ENCODE peak calls at places on chromosomes 3 and 15, in five cellular contexts. One of them, this sample, is unnamed.

GRCh38 chr15:82047493-82048446 is 2.0 kb upstream of the MEX3B start:
- DNase-seq in lung: no peak
- DNase-seq in keratinocyte: no peak
- DNase-seq in Daoy: no peak
- DNase-seq in left ventricle myocardium superior: no peak
- DNase-seq in this sample: no peak

GRCh38 chr3:89699771-89700170 is 592.4 kb downstream of the EPHA3 start:
- DNase-seq in lung: no peak
- DNase-seq in keratinocyte: no peak
- DNase-seq in Daoy: no peak
- DNase-seq in left ventricle myocardium superior: no peak
- DNase-seq in this sample: no peak

GRCh38 chr15:85704021-85704420 is 90.7 kb downstream of the KLHL25 start:
- DNase-seq in lung: no peak
- DNase-seq in Daoy: no peak
- DNase-seq in left ventricle myocardium superior: no peak
- DNase-seq in keratinocyte: no peak
- DNase-seq in this sample: no peak

GRCh38 chr3:135991621-135992020 is 26.1 kb downstream of the PPP2R3A start:
- DNase-seq in left ventricle myocardium superior: no peak
- DNase-seq in keratinocyte: no peak
- DNase-seq in lung: no peak
- DNase-seq in Daoy: peak; percentile 39
- DNase-seq in this sample: no peak

GRCh38 chr3:52827866-52828376 is 2.6 kb downstream of the ITIH4 start:
- DNase-seq in Daoy: no peak
- DNase-seq in keratinocyte: no peak
- DNase-seq in lung: no peak
- DNase-seq in left ventricle myocardium superior: no peak
- DNase-seq in this sample: no peak

GRCh38 chr3:159265705-159266104 is 463.9 kb downstream of the MFSD1 start:
- DNase-seq in left ventricle myocardium superior: no peak
- DNase-seq in lung: no peak
- DNase-seq in keratinocyte: no peak
- DNase-seq in Daoy: no peak
- DNase-seq in this sample: no peak

GRCh38 chr3:76997733-76998132 is 42.2 kb upstream of the ROBO2 start:
- DNase-seq in keratinocyte: peak; percentile 23
- DNase-seq in left ventricle myocardium superior: no peak
- DNase-seq in lung: no peak
- DNase-seq in Daoy: no peak
- DNase-seq in this sample: no peak

GRCh38 chr3:15633766-15634588 is 32.4 kb downstream of the BTD start:
- DNase-seq in keratinocyte: no peak
- DNase-seq in left ventricle myocardium superior: no peak
- DNase-seq in lung: no peak
- DNase-seq in Daoy: peak; percentile 43
- DNase-seq in this sample: no peak

GRCh38 chr3:123635220-123635619 is 50.4 kb upstream of the HACD2 start:
- DNase-seq in Daoy: peak; percentile 85
- DNase-seq in keratinocyte: no peak
- DNase-seq in left ventricle myocardium superior: no peak
- DNase-seq in lung: no peak
- DNase-seq in this sample: no peak

GRCh38 chr3:42751609-42752008 is 21.4 kb downstream of the CCDC13 start:
- DNase-seq in lung: no peak
- DNase-seq in left ventricle myocardium superior: no peak
- DNase-seq in keratinocyte: no peak
- DNase-seq in Daoy: no peak
- DNase-seq in this sample: peak; percentile 51

GRCh38 chr15:77012868-77013267 is 17.9 kb downstream of the PSTPIP1 start:
- DNase-seq in keratinocyte: no peak
- DNase-seq in left ventricle myocardium superior: no peak
- DNase-seq in Daoy: no peak
- DNase-seq in lung: no peak
- DNase-seq in this sample: no peak

GRCh38 chr3:152717252-152717651 is 117.7 kb upstream of the P2RY1 start:
- DNase-seq in keratinocyte: no peak
- DNase-seq in left ventricle myocardium superior: no peak
- DNase-seq in Daoy: no peak
- DNase-seq in lung: no peak
- DNase-seq in this sample: no peak

GRCh38 chr15:76169013-76169412 is 109.2 kb downstream of the TMEM266 start:
- DNase-seq in lung: no peak
- DNase-seq in left ventricle myocardium superior: no peak
- DNase-seq in Daoy: peak; percentile 33
- DNase-seq in keratinocyte: no peak
- DNase-seq in this sample: no peak

GRCh38 chr15:68638953-68639500 is 60.2 kb downstream of the CORO2B start:
- DNase-seq in lung: no peak
- DNase-seq in keratinocyte: no peak
- DNase-seq in Daoy: peak; percentile 51
- DNase-seq in left ventricle myocardium superior: no peak
- DNase-seq in this sample: no peak

GRCh38 chr3:52244061-52244628 is 1.4 kb upstream of the PPM1M start:
- DNase-seq in Daoy: peak; percentile 73
- DNase-seq in keratinocyte: peak; percentile 66
- DNase-seq in left ventricle myocardium superior: no peak
- DNase-seq in lung: peak; percentile 51
- DNase-seq in this sample: no peak

GRCh38 chr3:153768559-153769469 is 352.4 kb upstream of the ARHGEF26 start:
- DNase-seq in Daoy: peak; percentile 9
- DNase-seq in left ventricle myocardium superior: no peak
- DNase-seq in lung: peak; percentile 45
- DNase-seq in keratinocyte: peak; percentile 9
- DNase-seq in this sample: peak; percentile 64

GRCh38 chr3:66365023-66365581 is 135.7 kb downstream of the LRIG1 start:
- DNase-seq in lung: no peak
- DNase-seq in keratinocyte: no peak
- DNase-seq in left ventricle myocardium superior: no peak
- DNase-seq in Daoy: no peak
- DNase-seq in this sample: no peak

GRCh38 chr15:90680371-90680935 is 36.7 kb upstream of the BLM start:
- DNase-seq in Daoy: peak; percentile 80
- DNase-seq in lung: no peak
- DNase-seq in left ventricle myocardium superior: no peak
- DNase-seq in keratinocyte: peak; percentile 46
- DNase-seq in this sample: no peak

GRCh38 chr15:70376031-70376928 is 278.6 kb upstream of the TLE3 start:
- DNase-seq in left ventricle myocardium superior: no peak
- DNase-seq in keratinocyte: no peak
- DNase-seq in Daoy: peak; percentile 38
- DNase-seq in lung: no peak
- DNase-seq in this sample: peak; percentile 52

GRCh38 chr15:64665179-64665578 is 110.2 kb downstream of the RBPMS2 start:
- DNase-seq in Daoy: no peak
- DNase-seq in keratinocyte: no peak
- DNase-seq in left ventricle myocardium superior: no peak
- DNase-seq in lung: no peak
- DNase-seq in this sample: no peak

GRCh38 chr15:75517233-75517632 is 61.9 kb downstream of the PTPN9 start:
- DNase-seq in left ventricle myocardium superior: no peak
- DNase-seq in lung: no peak
- DNase-seq in keratinocyte: no peak
- DNase-seq in Daoy: no peak
- DNase-seq in this sample: no peak

GRCh38 chr15:33730815-33731214 is 237.5 kb upstream of the CHRM5 start:
- DNase-seq in lung: no peak
- DNase-seq in Daoy: no peak
- DNase-seq in keratinocyte: no peak
- DNase-seq in left ventricle myocardium superior: no peak
- DNase-seq in this sample: no peak

GRCh38 chr15:45129651-45130129 is at the start of the genes DUOX1 and DUOXA1:
- DNase-seq in Daoy: no peak
- DNase-seq in left ventricle myocardium superior: peak; percentile 72
- DNase-seq in keratinocyte: no peak
- DNase-seq in lung: peak; percentile 80
- DNase-seq in this sample: no peak

GRCh38 chr3:34238407-34238806 is 440.0 kb downstream of the PDCD6IP start:
- DNase-seq in keratinocyte: no peak
- DNase-seq in left ventricle myocardium superior: no peak
- DNase-seq in lung: no peak
- DNase-seq in Daoy: no peak
- DNase-seq in this sample: no peak

GRCh38 chr15:70299931-70300858 is 202.5 kb upstream of the TLE3 start:
- DNase-seq in left ventricle myocardium superior: no peak
- DNase-seq in lung: no peak
- DNase-seq in Daoy: no peak
- DNase-seq in keratinocyte: no peak
- DNase-seq in this sample: no peak

GRCh38 chr3:142801746-142802145 is 77.9 kb downstream of the TRPC1 start:
- DNase-seq in left ventricle myocardium superior: no peak
- DNase-seq in lung: no peak
- DNase-seq in keratinocyte: no peak
- DNase-seq in Daoy: no peak
- DNase-seq in this sample: no peak

GRCh38 chr15:73598540-73599195 is 34.5 kb downstream of the NPTN start:
- DNase-seq in Daoy: no peak
- DNase-seq in keratinocyte: no peak
- DNase-seq in left ventricle myocardium superior: no peak
- DNase-seq in lung: no peak
- DNase-seq in this sample: no peak

GRCh38 chr3:11156026-11156410 is 1.7 kb downstream of the HRH1 start:
- DNase-seq in lung: no peak
- DNase-seq in keratinocyte: no peak
- DNase-seq in Daoy: no peak
- DNase-seq in left ventricle myocardium superior: no peak
- DNase-seq in this sample: no peak

GRCh38 chr3:144312702-144313101 is 341.1 kb downstream of the DIPK2A start:
- DNase-seq in lung: no peak
- DNase-seq in Daoy: no peak
- DNase-seq in left ventricle myocardium superior: no peak
- DNase-seq in keratinocyte: no peak
- DNase-seq in this sample: no peak

GRCh38 chr3:169945313-169945712 is 21.3 kb upstream of the SEC62 start:
- DNase-seq in keratinocyte: no peak
- DNase-seq in lung: no peak
- DNase-seq in Daoy: peak; percentile 11
- DNase-seq in left ventricle myocardium superior: peak; percentile 35
- DNase-seq in this sample: no peak

GRCh38 chr3:29318251-29318650 is 37.4 kb downstream of the RBMS3 start:
- DNase-seq in lung: no peak
- DNase-seq in left ventricle myocardium superior: no peak
- DNase-seq in keratinocyte: no peak
- DNase-seq in Daoy: no peak
- DNase-seq in this sample: no peak

GRCh38 chr3:128482857-128483656 is 9.9 kb downstream of the GATA2 start:
- DNase-seq in keratinocyte: no peak
- DNase-seq in left ventricle myocardium superior: peak; percentile 52
- DNase-seq in Daoy: peak; percentile 83
- DNase-seq in lung: no peak
- DNase-seq in this sample: no peak

GRCh38 chr3:132417695-132418520 is 606 bp downstream of the DNAJC13 start:
- DNase-seq in left ventricle myocardium superior: no peak
- DNase-seq in lung: peak; percentile 68
- DNase-seq in Daoy: peak; percentile 78
- DNase-seq in keratinocyte: no peak
- DNase-seq in this sample: no peak

GRCh38 chr3:40211579-40211978 is 97.9 kb upstream of the EIF1B start:
- DNase-seq in lung: peak; percentile 21
- DNase-seq in Daoy: peak; percentile 21
- DNase-seq in keratinocyte: no peak
- DNase-seq in left ventricle myocardium superior: no peak
- DNase-seq in this sample: no peak

GRCh38 chr3:194383276-194383940 is 13.9 kb upstream of the LRRC15 start:
- DNase-seq in keratinocyte: no peak
- DNase-seq in left ventricle myocardium superior: peak; percentile 16
- DNase-seq in Daoy: no peak
- DNase-seq in lung: no peak
- DNase-seq in this sample: no peak

GRCh38 chr3:49377483-49377882 is 19.3 kb upstream of the GPX1 start:
- DNase-seq in left ventricle myocardium superior: no peak
- DNase-seq in Daoy: peak; percentile 75
- DNase-seq in lung: no peak
- DNase-seq in keratinocyte: no peak
- DNase-seq in this sample: no peak

GRCh38 chr3:183108002-183108449 is 8.7 kb upstream of the MCCC1 start:
- DNase-seq in keratinocyte: no peak
- DNase-seq in left ventricle myocardium superior: no peak
- DNase-seq in Daoy: no peak
- DNase-seq in lung: no peak
- DNase-seq in this sample: no peak